ENCODE peak calls at places on chromosome 10, in seven cellular contexts. G, C, S, Q, P, D and Y are unnamed samples.

GRCh38 chr10:59019603-59020002 is 156.8 kb upstream of the PHYHIPL start:
- DNase-seq in G (no peak), C (peak), S (no peak), Q (peak), P (no peak), D (no peak), Y (no peak)

GRCh38 chr10:67119648-67120047 is 193.8 kb downstream of the LRRTM3 start:
- DNase-seq in G (no peak), C (no peak), S (no peak), Q (no peak), P (no peak), D (no peak), Y (no peak)

GRCh38 chr10:129533281-129533680 is 66.2 kb downstream of the MGMT start:
- DNase-seq in G (no peak), C (no peak), S (no peak), Q (no peak), P (no peak), D (no peak), Y (no peak)

GRCh38 chr10:110667620-110668343 is 23.6 kb downstream of the RBM20 start:
- DNase-seq in G (no peak), C (no peak), S (no peak), Q (no peak), P (no peak), D (no peak), Y (no peak)

GRCh38 chr10:127069436-127069835 is 127.0 kb downstream of the INSYN2A start:
- DNase-seq in G (no peak), C (no peak), S (no peak), Q (no peak), P (no peak), D (no peak), Y (no peak)

GRCh38 chr10:111347386-111348005 is 270.7 kb downstream of the ADRA2A start:
- DNase-seq in G (no peak), C (no peak), S (no peak), Q (no peak), P (no peak), D (no peak), Y (no peak)

GRCh38 chr10:108104697-108105096 is 940.2 kb upstream of the SORCS1 start:
- DNase-seq in G (no peak), C (peak), S (no peak), Q (no peak), P (no peak), D (no peak), Y (no peak)

GRCh38 chr10:49200859-49201258 is 12.7 kb upstream of the TMEM273 start:
- DNase-seq in G (no peak), C (no peak), S (no peak), Q (no peak), P (no peak), D (no peak), Y (no peak)

GRCh38 chr10:5779753-5780152 is 33.5 kb downstream of the GDI2 start:
- DNase-seq in G (no peak), C (no peak), S (no peak), Q (no peak), P (no peak), D (no peak), Y (no peak)

GRCh38 chr10:76550806-76551205 is 1086.8 kb downstream of the KCNMA1 start:
- DNase-seq in G (no peak), C (peak), S (no peak), Q (peak), P (no peak), D (no peak), Y (no peak)

GRCh38 chr10:88147000-88147798 is 283.8 kb downstream of the PTEN start:
- DNase-seq in G (no peak), C (no peak), S (peak), Q (peak), P (no peak), D (no peak), Y (no peak)

GRCh38 chr10:96339383-96339782 is 19.4 kb downstream of the OPALIN start:
- DNase-seq in G (no peak), C (no peak), S (no peak), Q (no peak), P (no peak), D (no peak), Y (no peak)

GRCh38 chr10:71596759-71597158 is 122.8 kb downstream of the C10orf105 start:
- DNase-seq in G (no peak), C (no peak), S (no peak), Q (no peak), P (no peak), D (no peak), Y (no peak)

GRCh38 chr10:29667191-29667590 is 32.4 kb upstream of the SVIL start:
- DNase-seq in G (no peak), C (no peak), S (no peak), Q (no peak), P (no peak), D (no peak), Y (no peak)

GRCh38 chr10:66752714-66753113 is 173.1 kb upstream of the LRRTM3 start:
- DNase-seq in G (no peak), C (peak), S (no peak), Q (peak), P (no peak), D (no peak), Y (no peak)

GRCh38 chr10:33116293-33116697 is 158.3 kb upstream of the ITGB1 start:
- DNase-seq in G (no peak), C (peak), S (no peak), Q (peak), P (peak), D (peak), Y (peak)

GRCh38 chr10:79074732-79075131 is 6.0 kb downstream of the ZMIZ1 start:
- DNase-seq in G (no peak), C (no peak), S (no peak), Q (no peak), P (no peak), D (no peak), Y (no peak)

GRCh38 chr10:50635286-50635685 is 11.5 kb upstream of the SGMS1 start:
- DNase-seq in G (no peak), C (peak), S (no peak), Q (peak), P (no peak), D (no peak), Y (no peak)

GRCh38 chr10:132541129-132541528 is 3.5 kb downstream of the INPP5A start:
- DNase-seq in G (no peak), C (no peak), S (no peak), Q (no peak), P (no peak), D (no peak), Y (no peak)

GRCh38 chr10:124660404-124661125 is 83.6 kb downstream of the FAM53B start:
- DNase-seq in G (no peak), C (no peak), S (no peak), Q (no peak), P (no peak), D (no peak), Y (no peak)

GRCh38 chr10:94192974-94193373 is 169.8 kb downstream of the NOC3L start:
- DNase-seq in G (no peak), C (no peak), S (no peak), Q (peak), P (no peak), D (no peak), Y (no peak)

GRCh38 chr10:3172446-3173172 is at the start of gene PITRM1:
- DNase-seq in G (peak), C (peak), S (peak), Q (peak), P (peak), D (peak), Y (peak)

GRCh38 chr10:62492012-62492869 is 118.1 kb downstream of the ZNF365 start:
- DNase-seq in G (no peak), C (peak), S (no peak), Q (peak), P (peak), D (no peak), Y (peak)